ENCODE peak calls at places on chromosomes 6 and 20, in nine cellular contexts. One of them, this sample, is unnamed.

GRCh38 chr6:41039060-41039998 is at the start of gene UNC5CL:
- DNase-seq in H4: peak; percentile 50
- DNase-seq in naive thymus-derived CD4-positive, alpha-beta T cell: peak; percentile 55
- DNase-seq in T-helper 2 cell: no peak
- DNase-seq in A549: peak; percentile 46
- DNase-seq in lower leg skin: no peak
- DNase-seq in effector memory CD8-positive, alpha-beta T cell: peak; percentile 41
- DNase-seq in iPS-NIHi11: peak; percentile 88
- DNase-seq in CD4-positive, CD25-positive, alpha-beta regulatory T cell: peak; percentile 46
- DNase-seq in this sample: peak; percentile 15

GRCh38 chr20:5642155-5642981 is 107.8 kb upstream of the SHLD1 start:
- DNase-seq in H4: peak; percentile 28
- DNase-seq in naive thymus-derived CD4-positive, alpha-beta T cell: no peak
- DNase-seq in T-helper 2 cell: no peak
- DNase-seq in A549: no peak
- DNase-seq in lower leg skin: peak; percentile 47
- DNase-seq in effector memory CD8-positive, alpha-beta T cell: no peak
- DNase-seq in iPS-NIHi11: no peak
- DNase-seq in CD4-positive, CD25-positive, alpha-beta regulatory T cell: no peak
- DNase-seq in this sample: no peak

GRCh38 chr6:18076231-18076630 is 46.2 kb downstream of the NHLRC1 start:
- DNase-seq in H4: no peak
- DNase-seq in naive thymus-derived CD4-positive, alpha-beta T cell: no peak
- DNase-seq in T-helper 2 cell: no peak
- DNase-seq in A549: no peak
- DNase-seq in lower leg skin: no peak
- DNase-seq in effector memory CD8-positive, alpha-beta T cell: no peak
- DNase-seq in iPS-NIHi11: no peak
- DNase-seq in CD4-positive, CD25-positive, alpha-beta regulatory T cell: no peak
- DNase-seq in this sample: no peak

GRCh38 chr20:10508468-10509251 is 73.6 kb downstream of the SLX4IP start:
- DNase-seq in H4: peak; percentile 27
- DNase-seq in naive thymus-derived CD4-positive, alpha-beta T cell: no peak
- DNase-seq in T-helper 2 cell: no peak
- DNase-seq in A549: peak; percentile 29
- DNase-seq in lower leg skin: no peak
- DNase-seq in effector memory CD8-positive, alpha-beta T cell: no peak
- DNase-seq in iPS-NIHi11: no peak
- DNase-seq in CD4-positive, CD25-positive, alpha-beta regulatory T cell: no peak
- DNase-seq in this sample: no peak

GRCh38 chr6:146544783-146545182 is 1.1 kb downstream of the RAB32 start:
- DNase-seq in H4: no peak
- DNase-seq in naive thymus-derived CD4-positive, alpha-beta T cell: no peak
- DNase-seq in T-helper 2 cell: no peak
- DNase-seq in A549: no peak
- DNase-seq in lower leg skin: no peak
- DNase-seq in effector memory CD8-positive, alpha-beta T cell: no peak
- DNase-seq in iPS-NIHi11: no peak
- DNase-seq in CD4-positive, CD25-positive, alpha-beta regulatory T cell: no peak
- DNase-seq in this sample: no peak

GRCh38 chr6:28922004-28922840 is 1.6 kb downstream of the TRIM27 start:
- DNase-seq in H4: peak; percentile 71
- DNase-seq in naive thymus-derived CD4-positive, alpha-beta T cell: no peak
- DNase-seq in T-helper 2 cell: no peak
- DNase-seq in A549: peak; percentile 68
- DNase-seq in lower leg skin: no peak
- DNase-seq in effector memory CD8-positive, alpha-beta T cell: no peak
- DNase-seq in iPS-NIHi11: no peak
- DNase-seq in CD4-positive, CD25-positive, alpha-beta regulatory T cell: no peak
- DNase-seq in this sample: no peak

GRCh38 chr6:109075934-109076333 is 18.7 kb downstream of the SESN1 start:
- DNase-seq in H4: no peak
- DNase-seq in naive thymus-derived CD4-positive, alpha-beta T cell: no peak
- DNase-seq in T-helper 2 cell: no peak
- DNase-seq in A549: no peak
- DNase-seq in lower leg skin: no peak
- DNase-seq in effector memory CD8-positive, alpha-beta T cell: no peak
- DNase-seq in iPS-NIHi11: no peak
- DNase-seq in CD4-positive, CD25-positive, alpha-beta regulatory T cell: no peak
- DNase-seq in this sample: no peak

GRCh38 chr20:5120189-5120484 is 379 bp upstream of the PCNA start:
- DNase-seq in H4: no peak
- DNase-seq in naive thymus-derived CD4-positive, alpha-beta T cell: no peak
- DNase-seq in T-helper 2 cell: no peak
- DNase-seq in A549: no peak
- DNase-seq in lower leg skin: no peak
- DNase-seq in effector memory CD8-positive, alpha-beta T cell: no peak
- DNase-seq in iPS-NIHi11: no peak
- DNase-seq in CD4-positive, CD25-positive, alpha-beta regulatory T cell: no peak
- DNase-seq in this sample: no peak

GRCh38 chr6:163427498-163428254 is 13.2 kb downstream of the QKI start:
- DNase-seq in H4: peak; percentile 44
- DNase-seq in naive thymus-derived CD4-positive, alpha-beta T cell: no peak
- DNase-seq in T-helper 2 cell: no peak
- DNase-seq in A549: peak; percentile 66
- DNase-seq in lower leg skin: no peak
- DNase-seq in effector memory CD8-positive, alpha-beta T cell: no peak
- DNase-seq in iPS-NIHi11: no peak
- DNase-seq in CD4-positive, CD25-positive, alpha-beta regulatory T cell: peak; percentile 37
- DNase-seq in this sample: peak; percentile 13

GRCh38 chr6:152295920-152296319 is 341.2 kb downstream of the SYNE1 start:
- DNase-seq in H4: no peak
- DNase-seq in naive thymus-derived CD4-positive, alpha-beta T cell: no peak
- DNase-seq in T-helper 2 cell: no peak
- DNase-seq in A549: no peak
- DNase-seq in lower leg skin: no peak
- DNase-seq in effector memory CD8-positive, alpha-beta T cell: no peak
- DNase-seq in iPS-NIHi11: no peak
- DNase-seq in CD4-positive, CD25-positive, alpha-beta regulatory T cell: no peak
- DNase-seq in this sample: no peak

This sample was measured in central memory CD4-positive, alpha-beta T cell.